ENCODE peak calls at places on chromosomes 5 and 9, in seven cellular contexts. Z, G, B, M, H, A and K are unnamed samples.
A peak's percentile ranks its signal among the peaks of the same experiment; 100 is the strongest.

GRCh38 chr9:86405926-86406325 is 51.7 kb upstream of the TUT7 start:
- DNase-seq in Z (peak; percentile 70), G (peak; percentile 8), B (no peak), M (no peak), H (peak; percentile 13), A (no peak), K (no peak)

GRCh38 chr9:111700776-111701175 is 39.4 kb downstream of the GNG10 start:
- DNase-seq in Z (no peak), G (no peak), B (no peak), M (no peak), H (no peak), A (no peak), K (no peak)

GRCh38 chr9:20087481-20087880 is 298.6 kb upstream of the SLC24A2 start:
- DNase-seq in Z (no peak), G (no peak), B (no peak), M (no peak), H (no peak), A (no peak), K (no peak)

GRCh38 chr5:108129129-108129528 is 252.8 kb downstream of the FBXL17 start:
- DNase-seq in Z (no peak), G (no peak), B (no peak), M (no peak), H (no peak), A (no peak), K (no peak)

GRCh38 chr9:16217933-16218830 is 652.3 kb downstream of the BNC2 start:
- DNase-seq in Z (no peak), G (no peak), B (no peak), M (no peak), H (no peak), A (no peak), K (no peak)

GRCh38 chr5:103010120-103010666 is 109.7 kb downstream of the GIN1 start:
- DNase-seq in Z (peak; percentile 22), G (no peak), B (no peak), M (no peak), H (no peak), A (no peak), K (no peak)

GRCh38 chr9:111621895-111622480 is 9.1 kb upstream of the DNAJC25 start:
- DNase-seq in Z (peak; percentile 33), G (no peak), B (peak; percentile 40), M (no peak), H (no peak), A (no peak), K (no peak)

GRCh38 chr9:110995511-110996340 is 42.5 kb downstream of the LPAR1 start:
- DNase-seq in Z (peak; percentile 23), G (no peak), B (no peak), M (no peak), H (no peak), A (no peak), K (no peak)

GRCh38 chr5:96790851-96791513 is 16.8 kb downstream of the ERAP1 start:
- DNase-seq in Z (no peak), G (no peak), B (no peak), M (peak; percentile 12), H (no peak), A (no peak), K (no peak)

GRCh38 chr9:128116104-128117083 is 11.1 kb downstream of the PTGES2 start:
- DNase-seq in Z (no peak), G (no peak), B (no peak), M (no peak), H (no peak), A (no peak), K (no peak)